ENCODE peak calls at places on chromosome 14, in eight cellular contexts. One of them, this sample, is unnamed.

GRCh38 chr14:77181603-77182437 is at the start of gene TMEM63C:
- DNase-seq in lower lobe of right lung: no peak
- DNase-seq in AG09309: no peak
- DNase-seq in lung: no peak
- DNase-seq in bronchial epithelial cell: peak; percentile 72
- DNase-seq in fibroblast of lung: no peak
- DNase-seq in cardiac fibroblast: peak; percentile 5
- DNase-seq in type B pancreatic cell: peak; percentile 81
- DNase-seq in this sample: peak; percentile 64

GRCh38 chr14:72196237-72196636 is 264.0 kb downstream of the RGS6 start:
- DNase-seq in lower lobe of right lung: no peak
- DNase-seq in AG09309: no peak
- DNase-seq in lung: no peak
- DNase-seq in bronchial epithelial cell: no peak
- DNase-seq in fibroblast of lung: no peak
- DNase-seq in cardiac fibroblast: no peak
- DNase-seq in type B pancreatic cell: no peak
- DNase-seq in this sample: no peak

GRCh38 chr14:74801396-74801795 is 38.3 kb downstream of the YLPM1 start:
- DNase-seq in lower lobe of right lung: no peak
- DNase-seq in AG09309: no peak
- DNase-seq in lung: no peak
- DNase-seq in bronchial epithelial cell: no peak
- DNase-seq in fibroblast of lung: no peak
- DNase-seq in cardiac fibroblast: no peak
- DNase-seq in type B pancreatic cell: no peak
- DNase-seq in this sample: no peak

GRCh38 chr14:33762462-33762861 is 188.4 kb downstream of the EGLN3 start:
- DNase-seq in lower lobe of right lung: no peak
- DNase-seq in AG09309: no peak
- DNase-seq in lung: no peak
- DNase-seq in bronchial epithelial cell: no peak
- DNase-seq in fibroblast of lung: no peak
- DNase-seq in cardiac fibroblast: peak; percentile 68
- DNase-seq in type B pancreatic cell: no peak
- DNase-seq in this sample: no peak

GRCh38 chr14:106390947-106391346 is 864.6 kb downstream of the TMEM121 start:
- DNase-seq in lower lobe of right lung: no peak
- DNase-seq in AG09309: no peak
- DNase-seq in lung: no peak
- DNase-seq in bronchial epithelial cell: no peak
- DNase-seq in fibroblast of lung: no peak
- DNase-seq in cardiac fibroblast: no peak
- DNase-seq in type B pancreatic cell: no peak
- DNase-seq in this sample: no peak

GRCh38 chr14:70776197-70776596 is 33.1 kb downstream of the MAP3K9 start:
- DNase-seq in lower lobe of right lung: no peak
- DNase-seq in AG09309: no peak
- DNase-seq in lung: no peak
- DNase-seq in bronchial epithelial cell: no peak
- DNase-seq in fibroblast of lung: no peak
- DNase-seq in cardiac fibroblast: no peak
- DNase-seq in type B pancreatic cell: no peak
- DNase-seq in this sample: no peak

GRCh38 chr14:36915089-36915488 is 253.4 kb downstream of the PAX9 start:
- DNase-seq in lower lobe of right lung: no peak
- DNase-seq in AG09309: no peak
- DNase-seq in lung: no peak
- DNase-seq in bronchial epithelial cell: no peak
- DNase-seq in fibroblast of lung: no peak
- DNase-seq in cardiac fibroblast: no peak
- DNase-seq in type B pancreatic cell: no peak
- DNase-seq in this sample: no peak

GRCh38 chr14:39592390-39592789 is 160.2 kb upstream of the FBXO33 start:
- DNase-seq in lower lobe of right lung: no peak
- DNase-seq in AG09309: no peak
- DNase-seq in lung: no peak
- DNase-seq in bronchial epithelial cell: no peak
- DNase-seq in fibroblast of lung: no peak
- DNase-seq in cardiac fibroblast: no peak
- DNase-seq in type B pancreatic cell: no peak
- DNase-seq in this sample: no peak

GRCh38 chr14:36001936-36002335 is 174.6 kb downstream of the PTCSC3 start:
- DNase-seq in lower lobe of right lung: no peak
- DNase-seq in AG09309: no peak
- DNase-seq in lung: no peak
- DNase-seq in bronchial epithelial cell: no peak
- DNase-seq in fibroblast of lung: no peak
- DNase-seq in cardiac fibroblast: no peak
- DNase-seq in type B pancreatic cell: no peak
- DNase-seq in this sample: no peak

GRCh38 chr14:95394981-95395737 is 75.5 kb upstream of the CLMN start:
- DNase-seq in lower lobe of right lung: no peak
- DNase-seq in AG09309: no peak
- DNase-seq in lung: no peak
- DNase-seq in bronchial epithelial cell: peak; percentile 15
- DNase-seq in fibroblast of lung: no peak
- DNase-seq in cardiac fibroblast: no peak
- DNase-seq in type B pancreatic cell: no peak
- DNase-seq in this sample: no peak

GRCh38 chr14:89921896-89922548 is 32.5 kb downstream of the EFCAB11 start:
- DNase-seq in lower lobe of right lung: no peak
- DNase-seq in AG09309: peak; percentile 75
- DNase-seq in lung: no peak
- DNase-seq in bronchial epithelial cell: peak; percentile 85
- DNase-seq in fibroblast of lung: peak; percentile 71
- DNase-seq in cardiac fibroblast: peak; percentile 76
- DNase-seq in type B pancreatic cell: no peak
- DNase-seq in this sample: no peak

GRCh38 chr14:63982629-63983028 is 129.8 kb downstream of the SYNE2 start:
- DNase-seq in lower lobe of right lung: no peak
- DNase-seq in AG09309: no peak
- DNase-seq in lung: no peak
- DNase-seq in bronchial epithelial cell: no peak
- DNase-seq in fibroblast of lung: no peak
- DNase-seq in cardiac fibroblast: no peak
- DNase-seq in type B pancreatic cell: no peak
- DNase-seq in this sample: no peak

GRCh38 chr14:92352158-92352985 is 29.4 kb downstream of the SLC24A4 start:
- DNase-seq in lower lobe of right lung: no peak
- DNase-seq in AG09309: no peak
- DNase-seq in lung: no peak
- DNase-seq in bronchial epithelial cell: peak; percentile 5
- DNase-seq in fibroblast of lung: peak; percentile 22
- DNase-seq in cardiac fibroblast: peak; percentile 13
- DNase-seq in type B pancreatic cell: no peak
- DNase-seq in this sample: peak; percentile 28

GRCh38 chr14:101501858-101502615 is 59.3 kb upstream of the DIO3 start:
- DNase-seq in lower lobe of right lung: no peak
- DNase-seq in AG09309: no peak
- DNase-seq in lung: no peak
- DNase-seq in bronchial epithelial cell: no peak
- DNase-seq in fibroblast of lung: no peak
- DNase-seq in cardiac fibroblast: no peak
- DNase-seq in type B pancreatic cell: no peak
- DNase-seq in this sample: no peak

GRCh38 chr14:75046275-75046674 is 5.0 kb downstream of the MLH3 start:
- DNase-seq in lower lobe of right lung: no peak
- DNase-seq in AG09309: no peak
- DNase-seq in lung: no peak
- DNase-seq in bronchial epithelial cell: no peak
- DNase-seq in fibroblast of lung: no peak
- DNase-seq in cardiac fibroblast: no peak
- DNase-seq in type B pancreatic cell: no peak
- DNase-seq in this sample: no peak

GRCh38 chr14:96272777-96273471 is 16.9 kb downstream of the BDKRB1 start:
- DNase-seq in lower lobe of right lung: no peak
- DNase-seq in AG09309: no peak
- DNase-seq in lung: no peak
- DNase-seq in bronchial epithelial cell: peak; percentile 48
- DNase-seq in fibroblast of lung: no peak
- DNase-seq in cardiac fibroblast: no peak
- DNase-seq in type B pancreatic cell: no peak
- DNase-seq in this sample: no peak

GRCh38 chr14:101019974-101020710 is 116.6 kb upstream of the RTL1 start:
- DNase-seq in lower lobe of right lung: no peak
- DNase-seq in AG09309: no peak
- DNase-seq in lung: peak; percentile 24
- DNase-seq in bronchial epithelial cell: no peak
- DNase-seq in fibroblast of lung: no peak
- DNase-seq in cardiac fibroblast: no peak
- DNase-seq in type B pancreatic cell: peak; percentile 42
- DNase-seq in this sample: no peak

GRCh38 chr14:71142375-71143038 is 235.2 kb downstream of the PCNX1 start:
- DNase-seq in lower lobe of right lung: no peak
- DNase-seq in AG09309: peak; percentile 95
- DNase-seq in lung: no peak
- DNase-seq in bronchial epithelial cell: peak; percentile 94
- DNase-seq in fibroblast of lung: peak; percentile 39
- DNase-seq in cardiac fibroblast: peak; percentile 87
- DNase-seq in type B pancreatic cell: no peak
- DNase-seq in this sample: no peak

GRCh38 chr14:91377700-91378652 is 39.6 kb downstream of the CCDC88C start:
- DNase-seq in lower lobe of right lung: no peak
- DNase-seq in AG09309: no peak
- DNase-seq in lung: no peak
- DNase-seq in bronchial epithelial cell: no peak
- DNase-seq in fibroblast of lung: no peak
- DNase-seq in cardiac fibroblast: no peak
- DNase-seq in type B pancreatic cell: no peak
- DNase-seq in this sample: no peak

GRCh38 chr14:93996130-93996695 is 888 bp upstream of the CCDC197 start:
- DNase-seq in lower lobe of right lung: no peak
- DNase-seq in AG09309: no peak
- DNase-seq in lung: no peak
- DNase-seq in bronchial epithelial cell: no peak
- DNase-seq in fibroblast of lung: no peak
- DNase-seq in cardiac fibroblast: no peak
- DNase-seq in type B pancreatic cell: no peak
- DNase-seq in this sample: no peak
- TF ChIP-seq CTCF in lower lobe of right lung: no peak
- TF ChIP-seq CTCF in AG09309: no peak
- TF ChIP-seq CTCF in lung: no peak
- TF ChIP-seq CTCF in bronchial epithelial cell: no peak
- TF ChIP-seq CTCF in fibroblast of lung: no peak
- TF ChIP-seq CTCF in cardiac fibroblast: no peak
- TF ChIP-seq CTCF in type B pancreatic cell: no peak
- TF ChIP-seq CTCF in this sample: no peak

GRCh38 chr14:69012251-69012953 is 33.3 kb upstream of the ACTN1 start:
- DNase-seq in lower lobe of right lung: no peak
- DNase-seq in AG09309: no peak
- DNase-seq in lung: no peak
- DNase-seq in bronchial epithelial cell: peak; percentile 8
- DNase-seq in fibroblast of lung: peak; percentile 64
- DNase-seq in cardiac fibroblast: peak; percentile 49
- DNase-seq in type B pancreatic cell: no peak
- DNase-seq in this sample: no peak

GRCh38 chr14:69010632-69011031 is 31.5 kb upstream of the ACTN1 start:
- DNase-seq in lower lobe of right lung: no peak
- DNase-seq in AG09309: no peak
- DNase-seq in lung: no peak
- DNase-seq in bronchial epithelial cell: no peak
- DNase-seq in fibroblast of lung: peak; percentile 45
- DNase-seq in cardiac fibroblast: peak; percentile 13
- DNase-seq in type B pancreatic cell: no peak
- DNase-seq in this sample: no peak

GRCh38 chr14:69013943-69014782 is 35.1 kb upstream of the ACTN1 start:
- DNase-seq in lower lobe of right lung: peak; percentile 95
- DNase-seq in AG09309: no peak
- DNase-seq in lung: peak; percentile 88
- DNase-seq in bronchial epithelial cell: peak; percentile 81
- DNase-seq in fibroblast of lung: peak; percentile 74
- DNase-seq in cardiac fibroblast: peak; percentile 61
- DNase-seq in type B pancreatic cell: no peak
- DNase-seq in this sample: no peak

GRCh38 chr14:69017706-69018105 is 38.6 kb upstream of the ACTN1 start:
- DNase-seq in lower lobe of right lung: no peak
- DNase-seq in AG09309: no peak
- DNase-seq in lung: no peak
- DNase-seq in bronchial epithelial cell: no peak
- DNase-seq in fibroblast of lung: no peak
- DNase-seq in cardiac fibroblast: no peak
- DNase-seq in type B pancreatic cell: no peak
- DNase-seq in this sample: no peak

DNA sequence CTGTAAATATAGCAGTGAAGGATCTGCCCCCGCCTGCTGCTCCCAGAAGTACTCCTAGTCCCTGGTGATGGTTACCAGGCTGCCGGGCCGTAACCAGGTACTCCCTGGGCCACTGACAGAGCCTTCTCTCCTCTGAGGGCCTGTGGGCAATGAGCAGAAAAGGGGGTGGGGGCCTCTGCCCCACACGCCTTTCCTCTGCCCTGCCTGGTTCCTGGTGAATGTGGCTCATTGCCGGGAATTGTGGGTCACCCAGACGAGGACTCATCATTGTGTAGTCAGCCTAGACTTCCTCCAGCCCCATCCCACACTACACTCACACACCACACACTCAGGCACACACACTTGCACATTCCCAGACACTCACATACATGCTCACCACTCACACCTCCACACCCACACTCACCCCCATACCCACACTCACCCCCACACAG is 35.7 kb upstream of the ACTN1 start:
- DNase-seq in lower lobe of right lung: no peak
- DNase-seq in AG09309: no peak
- DNase-seq in lung: no peak
- DNase-seq in bronchial epithelial cell: peak; percentile 67
- DNase-seq in fibroblast of lung: no peak
- DNase-seq in cardiac fibroblast: no peak
- DNase-seq in type B pancreatic cell: no peak
- DNase-seq in this sample: no peak
- TF ChIP-seq CTCF in lower lobe of right lung: no peak
- TF ChIP-seq CTCF in AG09309: no peak
- TF ChIP-seq CTCF in lung: no peak
- TF ChIP-seq CTCF in bronchial epithelial cell: no peak
- TF ChIP-seq CTCF in fibroblast of lung: no peak
- TF ChIP-seq CTCF in cardiac fibroblast: no peak
- TF ChIP-seq CTCF in type B pancreatic cell: no peak
- TF ChIP-seq CTCF in this sample: no peak

GRCh38 chr14:25233613-25234012 is 183.7 kb upstream of the STXBP6 start:
- DNase-seq in lower lobe of right lung: no peak
- DNase-seq in AG09309: no peak
- DNase-seq in lung: no peak
- DNase-seq in bronchial epithelial cell: no peak
- DNase-seq in fibroblast of lung: no peak
- DNase-seq in cardiac fibroblast: no peak
- DNase-seq in type B pancreatic cell: no peak
- DNase-seq in this sample: no peak

GRCh38 chr14:25239170-25239569 is 189.2 kb upstream of the STXBP6 start:
- DNase-seq in lower lobe of right lung: no peak
- DNase-seq in AG09309: no peak
- DNase-seq in lung: no peak
- DNase-seq in bronchial epithelial cell: no peak
- DNase-seq in fibroblast of lung: no peak
- DNase-seq in cardiac fibroblast: no peak
- DNase-seq in type B pancreatic cell: no peak
- DNase-seq in this sample: no peak

GRCh38 chr14:25237845-25238244 is 187.9 kb upstream of the STXBP6 start:
- DNase-seq in lower lobe of right lung: no peak
- DNase-seq in AG09309: no peak
- DNase-seq in lung: no peak
- DNase-seq in bronchial epithelial cell: peak; percentile 18
- DNase-seq in fibroblast of lung: peak; percentile 11
- DNase-seq in cardiac fibroblast: peak; percentile 31
- DNase-seq in type B pancreatic cell: no peak
- DNase-seq in this sample: peak; percentile 51
- TF ChIP-seq CTCF in lower lobe of right lung: no peak
- TF ChIP-seq CTCF in AG09309: no peak
- TF ChIP-seq CTCF in lung: no peak
- TF ChIP-seq CTCF in bronchial epithelial cell: peak; percentile 18
- TF ChIP-seq CTCF in fibroblast of lung: no peak
- TF ChIP-seq CTCF in cardiac fibroblast: no peak
- TF ChIP-seq CTCF in type B pancreatic cell: peak; percentile 49
- TF ChIP-seq CTCF in this sample: no peak

GRCh38 chr14:65926935-65927700 is 514.6 kb downstream of the FUT8 start:
- DNase-seq in lower lobe of right lung: no peak
- DNase-seq in AG09309: no peak
- DNase-seq in lung: no peak
- DNase-seq in bronchial epithelial cell: no peak
- DNase-seq in fibroblast of lung: no peak
- DNase-seq in cardiac fibroblast: no peak
- DNase-seq in type B pancreatic cell: no peak
- DNase-seq in this sample: no peak
- TF ChIP-seq CTCF in lower lobe of right lung: no peak
- TF ChIP-seq CTCF in AG09309: no peak
- TF ChIP-seq CTCF in lung: no peak
- TF ChIP-seq CTCF in bronchial epithelial cell: no peak
- TF ChIP-seq CTCF in fibroblast of lung: no peak
- TF ChIP-seq CTCF in cardiac fibroblast: no peak
- TF ChIP-seq CTCF in type B pancreatic cell: no peak
- TF ChIP-seq CTCF in this sample: no peak

This sample was measured in endothelial cell.